ENCODE peak calls at places on chromosome 14, in seven cellular contexts. One of them, this sample, is unnamed.

GRCh38 chr14:98433436-98433835 is 838.6 kb downstream of the BCL11B start:
- DNase-seq in H1: no peak
- DNase-seq in SK-N-SH: no peak
- DNase-seq in K562: no peak
- DNase-seq in HCT116: no peak
- DNase-seq in GM12878: no peak
- DNase-seq in HepG2: no peak
- DNase-seq in this sample: no peak

GRCh38 chr14:73743431-73743931 is 29.3 kb upstream of the PNMA1 start:
- DNase-seq in H1: no peak
- DNase-seq in K562: no peak
- DNase-seq in GM12878: no peak
- DNase-seq in SK-N-SH: no peak
- DNase-seq in HCT116: no peak
- DNase-seq in HepG2: no peak
- DNase-seq in this sample: no peak

GRCh38 chr14:79568566-79568965 is 642.7 kb downstream of the DIO2 start:
- DNase-seq in SK-N-SH: no peak
- DNase-seq in H1: no peak
- DNase-seq in HepG2: no peak
- DNase-seq in HCT116: no peak
- DNase-seq in GM12878: no peak
- DNase-seq in K562: no peak
- DNase-seq in this sample: no peak

GRCh38 chr14:76937181-76938091 is 91.1 kb downstream of the IRF2BPL start:
- DNase-seq in H1: no peak
- DNase-seq in HCT116: no peak
- DNase-seq in K562: peak; percentile 28
- DNase-seq in GM12878: no peak
- DNase-seq in SK-N-SH: peak; percentile 93
- DNase-seq in HepG2: no peak
- DNase-seq in this sample: no peak

GRCh38 chr14:70808023-70808401 is 1.3 kb downstream of the MAP3K9 start:
- DNase-seq in K562: no peak
- DNase-seq in SK-N-SH: peak; percentile 54
- DNase-seq in GM12878: no peak
- DNase-seq in H1: no peak
- DNase-seq in HCT116: peak; percentile 59
- DNase-seq in HepG2: peak; percentile 47
- DNase-seq in this sample: peak; percentile 41

GRCh38 chr14:34750670-34751069 is 36.3 kb upstream of the CFL2 start:
- DNase-seq in K562: no peak
- DNase-seq in HepG2: no peak
- DNase-seq in GM12878: no peak
- DNase-seq in HCT116: no peak
- DNase-seq in SK-N-SH: no peak
- DNase-seq in H1: no peak
- DNase-seq in this sample: no peak

GRCh38 chr14:38442208-38442607 is 186.3 kb upstream of the CLEC14A start:
- DNase-seq in GM12878: no peak
- DNase-seq in HCT116: no peak
- DNase-seq in HepG2: no peak
- DNase-seq in H1: no peak
- DNase-seq in SK-N-SH: no peak
- DNase-seq in K562: no peak
- DNase-seq in this sample: no peak

GRCh38 chr14:76516884-76517283 is 140.9 kb downstream of the ESRRB start:
- DNase-seq in K562: no peak
- DNase-seq in HCT116: no peak
- DNase-seq in SK-N-SH: no peak
- DNase-seq in H1: no peak
- DNase-seq in HepG2: no peak
- DNase-seq in GM12878: no peak
- DNase-seq in this sample: no peak

GRCh38 chr14:76112889-76113611 is 38.7 kb upstream of the GPATCH2L start:
- DNase-seq in K562: no peak
- DNase-seq in HCT116: no peak
- DNase-seq in HepG2: no peak
- DNase-seq in SK-N-SH: no peak
- DNase-seq in GM12878: no peak
- DNase-seq in H1: peak; percentile 62
- DNase-seq in this sample: no peak

GRCh38 chr14:35333347-35333730 is 41.2 kb downstream of the PSMA6 start:
- DNase-seq in H1: peak; percentile 44
- DNase-seq in HepG2: no peak
- DNase-seq in SK-N-SH: peak; percentile 18
- DNase-seq in HCT116: no peak
- DNase-seq in GM12878: no peak
- DNase-seq in K562: peak; percentile 1
- DNase-seq in this sample: no peak

GRCh38 chr14:31966896-31967668 is 110.0 kb upstream of the ARHGAP5 start:
- DNase-seq in H1: no peak
- DNase-seq in GM12878: no peak
- DNase-seq in K562: no peak
- DNase-seq in HepG2: no peak
- DNase-seq in HCT116: no peak
- DNase-seq in SK-N-SH: no peak
- DNase-seq in this sample: no peak

GRCh38 chr14:100676089-100676685 is 50.5 kb upstream of the DLK1 start:
- DNase-seq in GM12878: no peak
- DNase-seq in HepG2: no peak
- DNase-seq in HCT116: no peak
- DNase-seq in K562: peak; percentile 74
- DNase-seq in SK-N-SH: no peak
- DNase-seq in H1: no peak
- DNase-seq in this sample: no peak

GRCh38 chr14:37232907-37233481 is 35.3 kb downstream of the MIPOL1 start:
- DNase-seq in K562: peak; percentile 33
- DNase-seq in HCT116: peak; percentile 41
- DNase-seq in HepG2: peak; percentile 79
- DNase-seq in H1: no peak
- DNase-seq in GM12878: no peak
- DNase-seq in SK-N-SH: peak; percentile 2
- DNase-seq in this sample: peak; percentile 83

GRCh38 chr14:34043627-34044372 is 92.9 kb upstream of the EGLN3 start:
- DNase-seq in SK-N-SH: no peak
- DNase-seq in HepG2: peak; percentile 99
- DNase-seq in HCT116: peak; percentile 82
- DNase-seq in K562: peak; percentile 61
- DNase-seq in H1: no peak
- DNase-seq in GM12878: peak; percentile 97
- DNase-seq in this sample: peak; percentile 43

GRCh38 chr14:104680806-104681688 is 8.4 kb upstream of the INF2 start:
- DNase-seq in HCT116: no peak
- DNase-seq in H1: no peak
- DNase-seq in HepG2: peak; percentile 73
- DNase-seq in SK-N-SH: no peak
- DNase-seq in GM12878: no peak
- DNase-seq in K562: no peak
- DNase-seq in this sample: peak; percentile 62

GRCh38 chr14:104683653-104684448 is 5.6 kb upstream of the INF2 start:
- DNase-seq in K562: no peak
- DNase-seq in HepG2: no peak
- DNase-seq in H1: no peak
- DNase-seq in SK-N-SH: no peak
- DNase-seq in GM12878: no peak
- DNase-seq in HCT116: no peak
- DNase-seq in this sample: no peak

GRCh38 chr14:104680056-104680805 is 9.2 kb upstream of the INF2 start:
- DNase-seq in SK-N-SH: no peak
- DNase-seq in HepG2: no peak
- DNase-seq in H1: no peak
- DNase-seq in GM12878: no peak
- DNase-seq in HCT116: no peak
- DNase-seq in K562: no peak
- DNase-seq in this sample: no peak

GRCh38 chr14:104682107-104682593 is 7.3 kb upstream of the INF2 start:
- DNase-seq in SK-N-SH: peak; percentile 81
- DNase-seq in HepG2: no peak
- DNase-seq in H1: peak; percentile 81
- DNase-seq in K562: no peak
- DNase-seq in HCT116: no peak
- DNase-seq in GM12878: no peak
- DNase-seq in this sample: no peak

GRCh38 chr14:104681689-104682074 is 7.7 kb upstream of the INF2 start:
- DNase-seq in SK-N-SH: peak; percentile 85
- DNase-seq in K562: no peak
- DNase-seq in GM12878: no peak
- DNase-seq in H1: peak; percentile 91
- DNase-seq in HepG2: peak; percentile 46
- DNase-seq in HCT116: no peak
- DNase-seq in this sample: peak; percentile 78
- TF ChIP-seq JUND in SK-N-SH: no peak
- TF ChIP-seq JUND in K562: no peak
- TF ChIP-seq JUND in GM12878: no peak
- TF ChIP-seq JUND in H1: no peak
- TF ChIP-seq JUND in HepG2: no peak
- TF ChIP-seq JUND in HCT116: no peak
- TF ChIP-seq JUND in this sample: no peak

GRCh38 chr14:68946423-68946822 is 32.7 kb downstream of the ACTN1 start:
- DNase-seq in H1: no peak
- DNase-seq in HCT116: no peak
- DNase-seq in K562: no peak
- DNase-seq in HepG2: no peak
- DNase-seq in SK-N-SH: no peak
- DNase-seq in GM12878: no peak
- DNase-seq in this sample: no peak

GRCh38 chr14:68944162-68944561 is 34.9 kb downstream of the ACTN1 start:
- DNase-seq in HepG2: no peak
- DNase-seq in HCT116: no peak
- DNase-seq in GM12878: no peak
- DNase-seq in H1: no peak
- DNase-seq in SK-N-SH: no peak
- DNase-seq in K562: no peak
- DNase-seq in this sample: no peak

GRCh38 chr14:68947802-68948201 is 31.3 kb downstream of the ACTN1 start:
- DNase-seq in HepG2: no peak
- DNase-seq in HCT116: no peak
- DNase-seq in GM12878: no peak
- DNase-seq in SK-N-SH: no peak
- DNase-seq in H1: no peak
- DNase-seq in K562: no peak
- DNase-seq in this sample: peak; percentile 34

GRCh38 chr14:68945190-68945584 is 33.9 kb downstream of the ACTN1 start:
- DNase-seq in SK-N-SH: no peak
- DNase-seq in GM12878: no peak
- DNase-seq in H1: no peak
- DNase-seq in HepG2: no peak
- DNase-seq in K562: no peak
- DNase-seq in HCT116: no peak
- DNase-seq in this sample: no peak

DNA sequence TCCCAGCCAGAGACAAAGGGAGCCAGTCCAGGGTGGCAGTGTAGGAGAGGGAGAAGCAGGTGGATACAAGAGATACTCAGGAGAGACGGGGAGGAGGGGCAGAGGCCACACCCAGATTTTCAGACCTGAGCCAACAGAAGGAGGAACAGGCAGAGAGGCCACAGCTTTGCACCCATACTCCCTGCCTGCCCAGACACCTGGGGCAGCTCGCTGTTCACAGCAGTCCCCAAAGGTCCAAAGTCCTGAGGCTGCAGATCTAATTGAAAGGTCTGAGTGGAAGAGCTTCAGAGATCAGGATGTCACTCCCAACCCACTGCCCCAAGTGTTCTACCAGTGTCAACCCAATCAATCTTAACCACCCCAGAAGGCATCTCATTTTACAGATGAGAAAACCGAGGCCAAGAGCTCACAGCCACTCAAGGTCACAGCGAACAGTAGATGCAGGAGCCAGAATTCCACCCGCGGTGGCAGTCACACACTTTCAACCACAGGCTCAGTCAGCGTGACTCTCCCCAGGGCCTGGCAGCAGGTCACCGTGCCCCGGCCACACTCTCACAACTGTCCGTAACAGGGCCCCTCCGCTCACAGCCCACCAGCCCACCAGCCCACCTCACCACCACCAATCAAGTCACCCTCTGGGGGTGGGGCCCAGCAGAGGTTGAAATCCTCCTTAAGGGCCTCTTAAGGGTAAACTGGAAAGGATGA is 33.4 kb downstream of the ACTN1 start:
- DNase-seq in HCT116: no peak
- DNase-seq in HepG2: peak; percentile 72
- DNase-seq in K562: peak; percentile 36
- DNase-seq in SK-N-SH: no peak
- DNase-seq in GM12878: no peak
- DNase-seq in H1: no peak
- DNase-seq in this sample: no peak
- TF ChIP-seq JUND in HCT116: no peak
- TF ChIP-seq JUND in HepG2: no peak
- TF ChIP-seq JUND in K562: no peak
- TF ChIP-seq JUND in SK-N-SH: no peak
- TF ChIP-seq JUND in GM12878: no peak
- TF ChIP-seq JUND in H1: no peak
- TF ChIP-seq JUND in this sample: no peak

GRCh38 chr14:28577187-28577586 is 189.4 kb upstream of the FOXG1 start:
- DNase-seq in GM12878: no peak
- DNase-seq in HCT116: no peak
- DNase-seq in HepG2: no peak
- DNase-seq in K562: no peak
- DNase-seq in SK-N-SH: no peak
- DNase-seq in H1: no peak
- DNase-seq in this sample: no peak
- TF ChIP-seq JUND in GM12878: no peak
- TF ChIP-seq JUND in HCT116: no peak
- TF ChIP-seq JUND in HepG2: no peak
- TF ChIP-seq JUND in K562: no peak
- TF ChIP-seq JUND in SK-N-SH: no peak
- TF ChIP-seq JUND in H1: no peak
- TF ChIP-seq JUND in this sample: no peak

GRCh38 chr14:91140672-91141071 is 26.8 kb downstream of the DGLUCY start:
- DNase-seq in HepG2: peak; percentile 55
- DNase-seq in SK-N-SH: peak; percentile 40
- DNase-seq in GM12878: no peak
- DNase-seq in H1: no peak
- DNase-seq in K562: peak; percentile 24
- DNase-seq in HCT116: peak; percentile 41
- DNase-seq in this sample: peak; percentile 50
- TF ChIP-seq JUND in HepG2: no peak
- TF ChIP-seq JUND in SK-N-SH: no peak
- TF ChIP-seq JUND in GM12878: no peak
- TF ChIP-seq JUND in H1: no peak
- TF ChIP-seq JUND in K562: no peak
- TF ChIP-seq JUND in HCT116: no peak
- TF ChIP-seq JUND in this sample: no peak

DNA sequence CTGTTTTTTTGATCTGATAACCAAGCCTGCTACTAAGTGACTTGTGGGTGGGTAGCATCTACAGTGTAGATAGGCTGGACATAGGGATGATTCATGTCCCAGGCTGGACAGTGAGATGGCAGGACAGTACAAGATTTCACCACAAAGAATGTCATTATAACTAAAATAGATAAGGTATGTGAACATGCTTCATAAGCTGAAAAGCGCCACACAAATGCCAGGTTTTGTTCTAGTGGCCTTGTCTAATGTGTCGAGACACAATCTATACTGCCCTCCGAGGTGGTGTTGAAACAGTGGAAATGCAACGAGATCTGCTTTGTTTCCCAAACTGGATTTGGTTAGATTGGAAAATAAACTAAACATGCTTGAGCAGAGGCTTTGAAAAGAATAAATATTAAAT is 4.4 kb downstream of the LGALS3 start:
- DNase-seq in HepG2: no peak
- DNase-seq in GM12878: no peak
- DNase-seq in HCT116: peak; percentile 28
- DNase-seq in SK-N-SH: peak; percentile 63
- DNase-seq in H1: no peak
- DNase-seq in K562: peak; percentile 17
- DNase-seq in this sample: peak; percentile 44
- TF ChIP-seq JUND in HepG2: no peak
- TF ChIP-seq JUND in GM12878: no peak
- TF ChIP-seq JUND in HCT116: no peak
- TF ChIP-seq JUND in SK-N-SH: no peak
- TF ChIP-seq JUND in H1: no peak
- TF ChIP-seq JUND in K562: no peak
- TF ChIP-seq JUND in this sample: no peak

This sample was measured in T47D.